ENCODE peak calls at places on chromosomes 2 and 18, in seven cellular contexts. Z, U, P, K, M, R and V are unnamed samples.

GRCh38 chr18:66749030-66749429 is 145.1 kb upstream of the CDH19 start:
- DNase-seq in Z (no peak), U (no peak), P (no peak), K (no peak), M (no peak), R (no peak), V (no peak)

GRCh38 chr2:143742631-143743030 is 613.4 kb downstream of the ARHGAP15 start:
- DNase-seq in Z (no peak), U (no peak), P (no peak), K (no peak), M (no peak), R (no peak), V (no peak)

GRCh38 chr2:157837851-157838441 is 38.2 kb downstream of the ACVR1 start:
- DNase-seq in Z (no peak), U (no peak), P (peak), K (no peak), M (no peak), R (peak), V (no peak)

GRCh38 chr2:203873921-203874631 is 6.5 kb downstream of the CTLA4 start:
- DNase-seq in Z (no peak), U (no peak), P (no peak), K (no peak), M (no peak), R (no peak), V (no peak)

GRCh38 chr2:144432921-144433320 is 87.0 kb downstream of the ZEB2 start:
- DNase-seq in Z (no peak), U (no peak), P (no peak), K (no peak), M (no peak), R (no peak), V (no peak)

GRCh38 chr2:215678094-215678493 is 242.2 kb upstream of the FN1 start:
- DNase-seq in Z (no peak), U (no peak), P (no peak), K (no peak), M (no peak), R (no peak), V (no peak)

GRCh38 chr2:44060990-44061389 is 65.2 kb upstream of the LRPPRC start:
- DNase-seq in Z (no peak), U (no peak), P (no peak), K (no peak), M (no peak), R (no peak), V (no peak)

GRCh38 chr2:58065248-58065647 is 18.6 kb downstream of the VRK2 start:
- DNase-seq in Z (no peak), U (no peak), P (no peak), K (no peak), M (no peak), R (no peak), V (no peak)

GRCh38 chr18:21449367-21450250 is 150.9 kb downstream of the ESCO1 start:
- DNase-seq in Z (no peak), U (no peak), P (no peak), K (no peak), M (no peak), R (no peak), V (no peak)

GRCh38 chr2:176415946-176416499 is 146.8 kb downstream of the MTX2 start:
- DNase-seq in Z (no peak), U (no peak), P (no peak), K (no peak), M (no peak), R (no peak), V (no peak)

GRCh38 chr2:55038428-55038827 is 11.8 kb downstream of the RTN4 start:
- DNase-seq in Z (no peak), U (no peak), P (no peak), K (no peak), M (no peak), R (no peak), V (no peak)

GRCh38 chr18:23992119-23992940 is 22.2 kb upstream of the TTC39C start:
- DNase-seq in Z (peak), U (peak), P (no peak), K (no peak), M (no peak), R (no peak), V (no peak)

GRCh38 chr2:205925373-205926337 is 160.3 kb downstream of the INO80D start:
- DNase-seq in Z (peak), U (peak), P (peak), K (no peak), M (peak), R (peak), V (peak)

GRCh38 chr2:10658914-10659257 is 30.9 kb downstream of the NOL10 start:
- DNase-seq in Z (no peak), U (no peak), P (no peak), K (no peak), M (no peak), R (no peak), V (no peak)

GRCh38 chr2:60830991-60831390 is 50.4 kb upstream of the REL start:
- DNase-seq in Z (no peak), U (no peak), P (no peak), K (no peak), M (no peak), R (no peak), V (no peak)

GRCh38 chr2:96117701-96118588 is 1.6 kb upstream of the ADRA2B start:
- DNase-seq in Z (no peak), U (no peak), P (no peak), K (no peak), M (no peak), R (peak), V (no peak)

GRCh38 chr18:21215480-21215879 is 26.6 kb upstream of the GREB1L start:
- DNase-seq in Z (no peak), U (no peak), P (no peak), K (no peak), M (peak), R (no peak), V (no peak)

GRCh38 chr2:206692971-206693370 is 25.2 kb downstream of the DYTN start:
- DNase-seq in Z (no peak), U (no peak), P (no peak), K (no peak), M (no peak), R (no peak), V (no peak)

GRCh38 chr2:15782009-15782751 is 158.2 kb upstream of the MYCN start:
- DNase-seq in Z (no peak), U (no peak), P (no peak), K (no peak), M (no peak), R (no peak), V (no peak)

GRCh38 chr18:26948703-26949102 is 83.2 kb upstream of the AQP4 start:
- DNase-seq in Z (no peak), U (no peak), P (no peak), K (no peak), M (no peak), R (no peak), V (no peak)

GRCh38 chr18:48666613-48667012 is 127.8 kb downstream of the CTIF start:
- DNase-seq in Z (no peak), U (no peak), P (no peak), K (no peak), M (no peak), R (no peak), V (no peak)

GRCh38 chr18:24274822-24275221 is 122.8 kb downstream of the OSBPL1A start:
- DNase-seq in Z (no peak), U (no peak), P (no peak), K (no peak), M (no peak), R (no peak), V (peak)

GRCh38 chr18:48303883-48304282 is 105.3 kb downstream of the ZBTB7C start:
- DNase-seq in Z (no peak), U (peak), P (no peak), K (no peak), M (no peak), R (no peak), V (no peak)

GRCh38 chr2:60400462-60400861 is 153.0 kb downstream of the BCL11A start:
- DNase-seq in Z (no peak), U (no peak), P (no peak), K (no peak), M (no peak), R (no peak), V (no peak)

GRCh38 chr2:198127627-198128026 is 323.2 kb downstream of the PLCL1 start:
- DNase-seq in Z (no peak), U (no peak), P (peak), K (no peak), M (no peak), R (no peak), V (peak)

GRCh38 chr2:238120463-238121298 is 17.8 kb upstream of the KLHL30 start:
- DNase-seq in Z (no peak), U (no peak), P (no peak), K (no peak), M (no peak), R (no peak), V (no peak)

GRCh38 chr2:68885074-68885810 is 14.0 kb upstream of the BMP10 start:
- DNase-seq in Z (no peak), U (no peak), P (no peak), K (no peak), M (no peak), R (no peak), V (no peak)

GRCh38 chr2:24512404-24512803 is 21.4 kb downstream of the NCOA1 start:
- DNase-seq in Z (no peak), U (no peak), P (no peak), K (no peak), M (no peak), R (no peak), V (no peak)

GRCh38 chr2:201118121-201118956 is 2.4 kb downstream of the CFLAR start:
- DNase-seq in Z (peak), U (peak), P (peak), K (no peak), M (peak), R (peak), V (peak)

GRCh38 chr2:46552086-46552485 is 72.7 kb downstream of the TMEM247 start:
- DNase-seq in Z (no peak), U (no peak), P (no peak), K (no peak), M (peak), R (no peak), V (no peak)

GRCh38 chr2:44906972-44907371 is 34.5 kb upstream of the SIX3 start:
- DNase-seq in Z (no peak), U (no peak), P (no peak), K (no peak), M (no peak), R (no peak), V (no peak)

GRCh38 chr2:178397002-178397605 is 53.9 kb downstream of the PRKRA start:
- DNase-seq in Z (no peak), U (no peak), P (no peak), K (no peak), M (no peak), R (no peak), V (no peak)

GRCh38 chr2:152537252-152537651 is 180.0 kb downstream of the PRPF40A start:
- DNase-seq in Z (no peak), U (no peak), P (no peak), K (no peak), M (no peak), R (no peak), V (peak)

GRCh38 chr2:55590810-55591440 is 26.5 kb downstream of the PPP4R3B start:
- DNase-seq in Z (no peak), U (no peak), P (no peak), K (no peak), M (no peak), R (no peak), V (no peak)

GRCh38 chr2:3522851-3523481 is 3.6 kb upstream of the ADI1 start:
- DNase-seq in Z (no peak), U (peak), P (peak), K (no peak), M (no peak), R (peak), V (no peak)

GRCh38 chr18:74849316-74849715 is 251.6 kb downstream of the ZNF407 start:
- DNase-seq in Z (no peak), U (no peak), P (no peak), K (no peak), M (no peak), R (no peak), V (no peak)

GRCh38 chr18:60391571-60392226 is 19.1 kb upstream of the MC4R start:
- DNase-seq in Z (no peak), U (no peak), P (no peak), K (no peak), M (no peak), R (no peak), V (no peak)

DNA sequence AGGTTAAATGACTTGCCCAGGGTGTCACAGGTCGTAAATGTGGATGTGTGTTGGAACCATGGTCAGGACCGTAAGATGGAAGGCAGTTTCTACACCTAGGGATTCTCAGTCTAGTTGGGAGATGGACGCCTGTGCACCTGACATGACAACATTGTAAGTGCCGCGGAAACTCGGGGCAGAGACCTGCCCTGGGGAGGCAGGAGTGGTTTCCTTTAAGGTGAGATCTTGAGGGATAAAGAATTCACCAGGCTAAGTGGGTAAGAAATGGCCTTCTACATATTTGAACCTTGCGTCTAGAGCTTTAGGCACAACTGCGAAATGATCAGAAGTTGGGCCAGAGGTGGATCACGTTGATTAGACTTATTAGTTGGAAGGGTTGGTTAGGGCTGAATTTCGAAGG is 1.6 kb downstream of the DGKD start:
- DNase-seq in Z (no peak), U (no peak), P (peak), K (no peak), M (no peak), R (no peak), V (no peak)
- TF ChIP-seq CTCF in Z (no peak), U (no peak), P (no peak), K (no peak), M (no peak), R (no peak), V (no peak)

GRCh38 chr2:189409136-189409535 is 32.1 kb upstream of the WDR75 start:
- DNase-seq in Z (no peak), U (no peak), P (no peak), K (no peak), M (no peak), R (no peak), V (no peak)

GRCh38 chr2:189413249-189413648 is 28.0 kb upstream of the WDR75 start:
- DNase-seq in Z (no peak), U (no peak), P (no peak), K (no peak), M (no peak), R (no peak), V (no peak)

GRCh38 chr2:189409647-189410046 is 31.6 kb upstream of the WDR75 start:
- DNase-seq in Z (no peak), U (no peak), P (no peak), K (no peak), M (no peak), R (no peak), V (no peak)

GRCh38 chr2:189412330-189412953 is 28.8 kb upstream of the WDR75 start:
- DNase-seq in Z (no peak), U (no peak), P (peak), K (no peak), M (peak), R (peak), V (no peak)

DNA sequence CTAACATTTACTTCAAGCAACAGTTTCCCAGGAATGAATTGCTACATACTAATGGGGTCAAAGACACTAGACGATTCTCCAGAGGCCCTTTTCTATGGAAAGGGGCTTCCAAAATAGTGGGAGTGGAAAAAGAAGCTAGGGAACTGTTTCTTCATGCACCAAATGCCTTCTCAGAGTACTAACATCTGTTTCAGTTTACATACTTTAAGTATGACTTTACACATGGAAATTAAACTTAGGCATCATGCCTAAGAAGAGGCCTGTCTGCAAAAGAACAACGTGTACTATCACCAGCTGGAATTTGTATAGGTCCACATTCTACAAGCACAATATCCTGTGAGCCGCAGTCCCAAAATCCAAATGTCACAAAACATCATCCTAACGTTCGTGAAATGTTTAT is 29.4 kb upstream of the WDR75 start:
- DNase-seq in Z (no peak), U (no peak), P (no peak), K (no peak), M (no peak), R (peak), V (no peak)
- TF ChIP-seq POLR2AphosphoS5 in Z (no peak), U (peak), P (peak), K (peak), M (no peak), R (peak), V (no peak)

GRCh38 chr18:13386891-13387801 is 168.6 kb downstream of the LDLRAD4 start:
- DNase-seq in Z (peak), U (no peak), P (no peak), K (no peak), M (no peak), R (peak), V (no peak)

GRCh38 chr18:13387856-13388548 is 169.4 kb downstream of the LDLRAD4 start:
- DNase-seq in Z (peak), U (no peak), P (no peak), K (no peak), M (no peak), R (peak), V (no peak)

GRCh38 chr18:13390196-13390595 is 171.6 kb downstream of the LDLRAD4 start:
- DNase-seq in Z (no peak), U (no peak), P (no peak), K (no peak), M (peak), R (peak), V (no peak)

GRCh38 chr18:13389491-13390131 is 171.1 kb downstream of the LDLRAD4 start:
- DNase-seq in Z (no peak), U (no peak), P (no peak), K (no peak), M (peak), R (peak), V (no peak)

GRCh38 chr18:13388586-13389490 is 170.3 kb downstream of the LDLRAD4 start:
- DNase-seq in Z (peak), U (no peak), P (no peak), K (no peak), M (peak), R (peak), V (no peak)
- H3K4me3 ChIP-seq in Z (no peak), U (no peak), P (no peak), K (no peak), M (no peak), R (no peak), V (no peak)

GRCh38 chr2:102872388-102872787 is 110.6 kb downstream of the TMEM182 start:
- DNase-seq in Z (no peak), U (no peak), P (no peak), K (no peak), M (no peak), R (no peak), V (no peak)
- TF ChIP-seq CTCF in Z (no peak), U (no peak), P (no peak), K (no peak), M (no peak), R (no peak), V (no peak)

GRCh38 chr2:112055833-112056625 is 960 bp downstream of the TMEM87B start:
- DNase-seq in Z (no peak), U (peak), P (peak), K (no peak), M (no peak), R (peak), V (peak)
- TF ChIP-seq POLR2AphosphoS5 in Z (no peak), U (peak), P (peak), K (peak), M (no peak), R (peak), V (no peak)

DNA sequence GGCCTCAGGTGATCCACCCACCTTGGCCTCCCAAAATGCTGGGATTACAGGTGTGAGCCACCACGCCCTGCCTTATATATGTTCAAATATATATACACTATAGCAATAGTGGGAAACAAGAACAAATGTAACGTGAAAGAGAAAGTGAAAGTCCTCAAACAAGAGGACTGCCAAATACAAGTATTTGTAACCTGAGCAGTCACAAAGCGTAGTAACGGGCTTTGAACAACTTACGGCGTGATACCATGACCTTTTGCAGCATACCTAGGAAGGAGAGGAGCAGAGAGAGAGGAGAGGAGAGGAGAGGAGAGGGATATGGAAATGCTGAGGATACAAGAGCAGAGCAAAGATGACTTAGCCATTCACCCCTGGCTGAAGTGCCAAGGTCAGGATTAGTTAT is 113.8 kb upstream of the RGPD4 start:
- DNase-seq in Z (no peak), U (no peak), P (no peak), K (no peak), M (no peak), R (no peak), V (no peak)
- H3K4me3 ChIP-seq in Z (peak), U (peak), P (no peak), K (no peak), M (no peak), R (peak), V (no peak)

DNA sequence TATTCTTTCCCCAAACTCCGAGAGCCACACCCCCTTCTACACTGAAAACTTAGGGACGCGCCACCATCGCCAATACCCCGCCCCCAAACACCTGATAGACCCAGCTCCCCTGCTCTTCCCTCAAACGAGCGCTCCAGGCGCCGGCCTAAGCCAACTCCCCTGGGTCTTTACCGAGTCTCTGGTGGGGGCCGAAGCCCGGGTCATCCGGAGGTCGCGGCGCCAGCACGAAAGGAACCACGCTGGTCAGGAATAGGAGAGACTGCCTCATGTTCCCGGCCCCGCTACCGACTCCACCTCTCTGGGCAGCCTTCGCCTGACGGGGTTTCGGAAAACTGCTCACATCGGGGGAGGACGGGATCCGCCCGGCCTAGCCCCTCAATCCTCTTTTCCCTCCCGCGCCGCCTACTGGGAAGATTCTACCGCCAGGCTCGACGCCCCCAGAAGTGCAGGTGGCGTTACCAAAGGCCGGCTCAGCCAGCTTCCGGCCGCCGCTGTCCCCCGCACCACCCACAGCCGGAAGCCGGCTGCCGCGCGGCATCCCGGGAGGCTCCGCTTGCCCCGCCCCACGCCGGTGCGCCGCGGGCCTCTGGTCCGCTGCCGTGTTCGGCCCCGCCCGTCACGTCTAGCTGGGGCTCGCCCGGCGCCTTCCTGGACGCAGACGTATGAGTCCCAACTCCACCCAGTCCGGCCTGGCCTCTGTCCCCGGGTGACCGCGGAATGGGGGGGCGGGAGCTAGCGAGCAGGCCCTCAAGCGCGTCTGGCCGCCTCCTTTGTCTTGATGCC is at the start of gene ADAM17:
- DNase-seq in Z (peak), U (peak), P (peak), K (peak), M (peak), R (peak), V (peak)
- TF ChIP-seq CTCF in Z (peak), U (no peak), P (peak), K (peak), M (peak), R (peak), V (no peak)